ENCODE peak calls at places on chromosomes 1 and 21, in five cellular contexts. One of them, this sample, is unnamed. For H3K4me1, the result is how much of the 10 kb centered on the place peaks cover.

GRCh38 chr1:224213438-224214119 is 30.5 kb downstream of the DEGS1 start:
- DNase-seq in body of pancreas: no peak
- DNase-seq in lung: no peak
- DNase-seq in fibroblast of lung: no peak
- DNase-seq in tibial nerve: no peak
- DNase-seq in this sample: no peak

GRCh38 chr1:117663156-117663902 is 57.5 kb downstream of the TENT5C start:
- DNase-seq in body of pancreas: no peak
- DNase-seq in lung: no peak
- DNase-seq in fibroblast of lung: no peak
- DNase-seq in tibial nerve: no peak
- DNase-seq in this sample: no peak

GRCh38 chr1:201145816-201146215 is 8.5 kb downstream of the TMEM9 start:
- DNase-seq in body of pancreas: no peak
- DNase-seq in lung: no peak
- DNase-seq in fibroblast of lung: no peak
- DNase-seq in tibial nerve: no peak
- DNase-seq in this sample: no peak

GRCh38 chr1:32761253-32761877 is 55.8 kb downstream of the YARS1 start:
- DNase-seq in body of pancreas: peak
- DNase-seq in lung: peak
- DNase-seq in fibroblast of lung: peak
- DNase-seq in tibial nerve: no peak
- DNase-seq in this sample: peak

GRCh38 chr1:173870252-173871075 is 2.3 kb downstream of the ZBTB37 start:
- DNase-seq in body of pancreas: peak
- DNase-seq in lung: no peak
- DNase-seq in fibroblast of lung: no peak
- DNase-seq in tibial nerve: no peak
- DNase-seq in this sample: no peak

GRCh38 chr1:233603366-233603927 is 10.5 kb upstream of the KCNK1 start:
- DNase-seq in body of pancreas: no peak
- DNase-seq in lung: no peak
- DNase-seq in fibroblast of lung: no peak
- DNase-seq in tibial nerve: no peak
- DNase-seq in this sample: no peak

GRCh38 chr1:229640455-229640854 is 14.4 kb downstream of the URB2 start:
- DNase-seq in body of pancreas: no peak
- DNase-seq in lung: no peak
- DNase-seq in fibroblast of lung: no peak
- DNase-seq in tibial nerve: no peak
- DNase-seq in this sample: no peak

GRCh38 chr1:4494558-4494957 is 159.9 kb upstream of the AJAP1 start:
- DNase-seq in body of pancreas: peak
- DNase-seq in lung: no peak
- DNase-seq in fibroblast of lung: no peak
- DNase-seq in tibial nerve: no peak
- DNase-seq in this sample: no peak

GRCh38 chr1:202238914-202239313 is 45.3 kb downstream of the LGR6 start:
- DNase-seq in body of pancreas: no peak
- DNase-seq in lung: no peak
- DNase-seq in fibroblast of lung: no peak
- DNase-seq in tibial nerve: no peak
- DNase-seq in this sample: no peak

GRCh38 chr1:150696151-150696550 is 803 bp downstream of the GOLPH3L start:
- DNase-seq in body of pancreas: no peak
- DNase-seq in lung: no peak
- DNase-seq in fibroblast of lung: no peak
- DNase-seq in tibial nerve: no peak
- DNase-seq in this sample: no peak

GRCh38 chr1:177170756-177171535 is at the start of gene BRINP2:
- DNase-seq in body of pancreas: peak
- DNase-seq in lung: peak
- DNase-seq in fibroblast of lung: peak
- DNase-seq in tibial nerve: no peak
- DNase-seq in this sample: peak

GRCh38 chr1:155178441-155179106 is 4.9 kb downstream of the TRIM46 start:
- DNase-seq in body of pancreas: no peak
- DNase-seq in lung: no peak
- DNase-seq in fibroblast of lung: no peak
- DNase-seq in tibial nerve: no peak
- DNase-seq in this sample: no peak

GRCh38 chr1:56547977-56548376 is 31.4 kb downstream of the PLPP3 start:
- DNase-seq in body of pancreas: peak
- DNase-seq in lung: no peak
- DNase-seq in fibroblast of lung: no peak
- DNase-seq in tibial nerve: no peak
- DNase-seq in this sample: no peak

GRCh38 chr1:56550132-56550531 is 29.2 kb downstream of the PLPP3 start:
- DNase-seq in body of pancreas: no peak
- DNase-seq in lung: no peak
- DNase-seq in fibroblast of lung: no peak
- DNase-seq in tibial nerve: no peak
- DNase-seq in this sample: no peak

GRCh38 chr1:56555448-56555847 is 23.9 kb downstream of the PLPP3 start:
- DNase-seq in body of pancreas: no peak
- DNase-seq in lung: no peak
- DNase-seq in fibroblast of lung: no peak
- DNase-seq in tibial nerve: no peak
- DNase-seq in this sample: no peak

GRCh38 chr1:56548566-56548965 is 30.8 kb downstream of the PLPP3 start:
- DNase-seq in body of pancreas: no peak
- DNase-seq in lung: no peak
- DNase-seq in fibroblast of lung: no peak
- DNase-seq in tibial nerve: no peak
- DNase-seq in this sample: no peak

DNA sequence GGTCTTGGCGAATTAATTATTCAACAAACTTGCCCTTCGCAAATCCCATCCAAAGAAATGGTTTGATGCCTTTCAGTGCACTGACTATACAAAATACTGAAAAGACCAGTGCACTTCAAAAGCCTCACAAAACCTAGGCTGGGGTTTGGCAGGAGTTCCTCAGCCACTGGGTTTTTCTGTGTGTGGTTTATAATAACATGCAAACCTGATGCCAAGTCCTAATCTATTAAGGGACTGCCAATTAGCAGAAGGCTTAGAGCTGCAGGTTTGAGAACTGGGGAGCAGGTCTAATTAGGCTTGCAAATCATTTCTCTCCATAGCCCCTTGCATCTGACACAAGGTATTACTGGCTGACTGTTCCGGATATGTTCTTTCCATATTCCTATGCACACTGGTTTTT is 27.7 kb downstream of the PLPP3 start:
- DNase-seq in body of pancreas: no peak
- DNase-seq in lung: no peak
- DNase-seq in fibroblast of lung: peak
- DNase-seq in tibial nerve: no peak
- DNase-seq in this sample: no peak
- H3K4me1 ChIP-seq in body of pancreas: half or more
- H3K4me1 ChIP-seq in lung: half or more
- H3K4me1 ChIP-seq in fibroblast of lung: under half
- H3K4me1 ChIP-seq in tibial nerve: half or more
- H3K4me1 ChIP-seq in this sample: under half

DNA sequence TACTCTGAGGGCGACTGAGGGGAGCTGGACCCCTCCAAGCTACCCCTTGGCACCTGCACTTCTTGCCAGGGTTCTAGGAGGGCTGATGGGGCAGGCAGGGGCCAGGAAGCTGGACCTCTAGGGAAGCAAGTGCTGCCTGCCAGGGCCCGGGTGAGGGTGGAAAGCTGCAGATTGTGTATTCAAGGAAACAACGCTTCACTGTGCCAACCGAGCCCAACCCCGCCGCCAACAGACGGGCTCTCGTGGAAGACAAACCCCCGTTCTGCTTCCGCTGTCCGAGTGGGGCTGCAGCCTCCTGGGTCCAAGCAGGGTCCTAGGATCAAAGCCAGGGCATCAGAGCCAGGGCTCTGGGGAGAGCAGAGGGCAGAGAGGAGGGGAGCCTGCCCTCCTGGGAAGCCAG is 3.2 kb downstream of the EFHD2 start:
- DNase-seq in body of pancreas: peak
- DNase-seq in lung: no peak
- DNase-seq in fibroblast of lung: no peak
- DNase-seq in tibial nerve: no peak
- DNase-seq in this sample: no peak
- H3K4me1 ChIP-seq in body of pancreas: half or more
- H3K4me1 ChIP-seq in lung: under half
- H3K4me1 ChIP-seq in fibroblast of lung: under half
- H3K4me1 ChIP-seq in tibial nerve: half or more
- H3K4me1 ChIP-seq in this sample: half or more

GRCh38 chr1:24177161-24177560 is 9.9 kb downstream of the IFNLR1 start:
- DNase-seq in body of pancreas: no peak
- DNase-seq in lung: no peak
- DNase-seq in fibroblast of lung: no peak
- DNase-seq in tibial nerve: no peak
- DNase-seq in this sample: no peak
- H3K4me1 ChIP-seq in body of pancreas: under half
- H3K4me1 ChIP-seq in lung: under half
- H3K4me1 ChIP-seq in fibroblast of lung: under half
- H3K4me1 ChIP-seq in tibial nerve: under half
- H3K4me1 ChIP-seq in this sample: under half

GRCh38 chr1:170076199-170076598 is 1.7 kb upstream of the KIFAP3 start:
- DNase-seq in body of pancreas: no peak
- DNase-seq in lung: no peak
- DNase-seq in fibroblast of lung: no peak
- DNase-seq in tibial nerve: no peak
- DNase-seq in this sample: no peak
- H3K4me1 ChIP-seq in body of pancreas: under half
- H3K4me1 ChIP-seq in lung: under half
- H3K4me1 ChIP-seq in fibroblast of lung: under half
- H3K4me1 ChIP-seq in tibial nerve: under half
- H3K4me1 ChIP-seq in this sample: under half

GRCh38 chr1:21307210-21307609 is 16.9 kb upstream of the ECE1 start:
- DNase-seq in body of pancreas: no peak
- DNase-seq in lung: no peak
- DNase-seq in fibroblast of lung: no peak
- DNase-seq in tibial nerve: no peak
- DNase-seq in this sample: no peak
- H3K4me1 ChIP-seq in body of pancreas: half or more
- H3K4me1 ChIP-seq in lung: under half
- H3K4me1 ChIP-seq in fibroblast of lung: under half
- H3K4me1 ChIP-seq in tibial nerve: half or more
- H3K4me1 ChIP-seq in this sample: under half

GRCh38 chr21:39637971-39638628 is 25.4 kb downstream of the B3GALT5 start:
- DNase-seq in body of pancreas: no peak
- DNase-seq in lung: no peak
- DNase-seq in fibroblast of lung: no peak
- DNase-seq in tibial nerve: no peak
- DNase-seq in this sample: no peak

GRCh38 chr21:39644069-39644468 is 31.3 kb downstream of the B3GALT5 start:
- DNase-seq in body of pancreas: no peak
- DNase-seq in lung: no peak
- DNase-seq in fibroblast of lung: no peak
- DNase-seq in tibial nerve: no peak
- DNase-seq in this sample: no peak

GRCh38 chr21:39645331-39645730 is 32.6 kb downstream of the B3GALT5 start:
- DNase-seq in body of pancreas: no peak
- DNase-seq in lung: no peak
- DNase-seq in fibroblast of lung: no peak
- DNase-seq in tibial nerve: no peak
- DNase-seq in this sample: no peak

GRCh38 chr21:39640754-39641153 is 28.0 kb downstream of the B3GALT5 start:
- DNase-seq in body of pancreas: no peak
- DNase-seq in lung: no peak
- DNase-seq in fibroblast of lung: no peak
- DNase-seq in tibial nerve: no peak
- DNase-seq in this sample: no peak

DNA sequence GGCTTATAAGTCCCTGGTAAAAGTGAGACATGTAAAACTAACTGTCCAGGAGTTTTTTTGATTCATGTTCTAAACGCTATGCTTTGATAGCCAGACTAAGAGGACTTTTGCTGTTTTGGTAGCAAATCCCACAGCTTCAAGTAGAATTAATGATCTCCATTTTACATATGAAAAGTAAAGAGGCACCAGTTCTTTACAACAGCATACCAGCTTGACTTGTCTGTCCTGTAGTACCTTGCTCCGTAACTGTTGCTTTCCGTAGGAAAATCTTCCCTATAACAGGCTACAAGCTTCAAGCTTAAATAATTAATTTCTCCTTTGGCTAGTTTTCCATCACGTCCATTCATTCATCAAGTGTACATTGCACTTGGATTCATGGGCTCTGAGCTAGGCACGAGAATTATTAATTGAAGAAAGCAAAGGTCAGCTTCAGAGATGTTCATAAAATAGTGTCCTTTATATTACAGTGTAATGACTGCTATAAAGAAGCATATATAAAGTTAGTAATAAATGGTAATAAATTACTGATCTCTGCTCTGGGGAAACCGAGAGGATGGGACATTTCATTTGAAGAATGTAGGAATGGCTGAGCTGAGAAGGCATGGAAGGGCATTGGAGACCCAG is 29.2 kb downstream of the B3GALT5 start:
- DNase-seq in body of pancreas: no peak
- DNase-seq in lung: no peak
- DNase-seq in fibroblast of lung: no peak
- DNase-seq in tibial nerve: no peak
- DNase-seq in this sample: no peak
- H3K4me1 ChIP-seq in body of pancreas: half or more
- H3K4me1 ChIP-seq in lung: under half
- H3K4me1 ChIP-seq in fibroblast of lung: under half
- H3K4me1 ChIP-seq in tibial nerve: under half
- H3K4me1 ChIP-seq in this sample: under half

GRCh38 chr1:119732465-119733168 is 20.9 kb downstream of the PHGDH start:
- DNase-seq in body of pancreas: no peak
- DNase-seq in lung: no peak
- DNase-seq in fibroblast of lung: peak
- DNase-seq in tibial nerve: no peak
- DNase-seq in this sample: no peak

GRCh38 chr1:119729044-119729443 is 17.3 kb downstream of the PHGDH start:
- DNase-seq in body of pancreas: no peak
- DNase-seq in lung: no peak
- DNase-seq in fibroblast of lung: no peak
- DNase-seq in tibial nerve: no peak
- DNase-seq in this sample: no peak

GRCh38 chr1:119731741-119732430 is 20.2 kb downstream of the PHGDH start:
- DNase-seq in body of pancreas: no peak
- DNase-seq in lung: no peak
- DNase-seq in fibroblast of lung: no peak
- DNase-seq in tibial nerve: no peak
- DNase-seq in this sample: no peak

GRCh38 chr1:119733754-119734153 is 22.0 kb downstream of the PHGDH start:
- DNase-seq in body of pancreas: no peak
- DNase-seq in lung: no peak
- DNase-seq in fibroblast of lung: no peak
- DNase-seq in tibial nerve: no peak
- DNase-seq in this sample: no peak

GRCh38 chr1:119731060-119731459 is 19.3 kb downstream of the PHGDH start:
- DNase-seq in body of pancreas: no peak
- DNase-seq in lung: no peak
- DNase-seq in fibroblast of lung: no peak
- DNase-seq in tibial nerve: no peak
- DNase-seq in this sample: no peak
- H3K4me1 ChIP-seq in body of pancreas: under half
- H3K4me1 ChIP-seq in lung: under half
- H3K4me1 ChIP-seq in fibroblast of lung: under half
- H3K4me1 ChIP-seq in tibial nerve: under half
- H3K4me1 ChIP-seq in this sample: under half